ENCODE peak calls at places on chromosomes 5 and 9, in nine cellular contexts. One of them, this sample, is unnamed.

GRCh38 chr9:119951090-119951489 is 581.9 kb upstream of the BRINP1 start:
- DNase-seq in brain microvascular endothelial cell: no peak
- DNase-seq in neural progenitor cell: no peak
- DNase-seq in heart left ventricle: no peak
- DNase-seq in OCI-LY7: no peak
- DNase-seq in H9: no peak
- DNase-seq in fibroblast of lung: peak
- DNase-seq in upper lobe of right lung: no peak
- DNase-seq in HepG2: no peak
- DNase-seq in this sample: no peak

GRCh38 chr5:96716716-96717115 is 54.5 kb downstream of the CAST start:
- DNase-seq in heart left ventricle: no peak
- DNase-seq in H9: no peak
- DNase-seq in HepG2: no peak
- DNase-seq in brain microvascular endothelial cell: no peak
- DNase-seq in neural progenitor cell: no peak
- DNase-seq in OCI-LY7: no peak
- DNase-seq in upper lobe of right lung: no peak
- DNase-seq in fibroblast of lung: no peak
- DNase-seq in this sample: no peak

GRCh38 chr9:134671341-134672113 is 29.9 kb downstream of the COL5A1 start:
- DNase-seq in heart left ventricle: no peak
- DNase-seq in brain microvascular endothelial cell: peak
- DNase-seq in OCI-LY7: no peak
- DNase-seq in H9: no peak
- DNase-seq in fibroblast of lung: peak
- DNase-seq in upper lobe of right lung: peak
- DNase-seq in neural progenitor cell: no peak
- DNase-seq in HepG2: no peak
- DNase-seq in this sample: no peak

GRCh38 chr5:23507278-23507685 is at the start of gene PRDM9:
- DNase-seq in neural progenitor cell: no peak
- DNase-seq in heart left ventricle: peak
- DNase-seq in fibroblast of lung: peak
- DNase-seq in H9: peak
- DNase-seq in OCI-LY7: no peak
- DNase-seq in HepG2: peak
- DNase-seq in upper lobe of right lung: peak
- DNase-seq in brain microvascular endothelial cell: no peak
- DNase-seq in this sample: no peak

GRCh38 chr5:139709587-139710369 is 61.6 kb downstream of the CXXC5 start:
- DNase-seq in HepG2: no peak
- DNase-seq in OCI-LY7: peak
- DNase-seq in neural progenitor cell: no peak
- DNase-seq in H9: peak
- DNase-seq in upper lobe of right lung: no peak
- DNase-seq in brain microvascular endothelial cell: peak
- DNase-seq in heart left ventricle: peak
- DNase-seq in fibroblast of lung: no peak
- DNase-seq in this sample: no peak

GRCh38 chr5:98514106-98514665 is 259.3 kb upstream of the RGMB start:
- DNase-seq in fibroblast of lung: no peak
- DNase-seq in neural progenitor cell: no peak
- DNase-seq in H9: no peak
- DNase-seq in HepG2: no peak
- DNase-seq in heart left ventricle: no peak
- DNase-seq in OCI-LY7: no peak
- DNase-seq in upper lobe of right lung: no peak
- DNase-seq in brain microvascular endothelial cell: no peak
- DNase-seq in this sample: no peak

GRCh38 chr9:89446440-89447310 is 51.2 kb downstream of the SEMA4D start:
- DNase-seq in neural progenitor cell: no peak
- DNase-seq in HepG2: no peak
- DNase-seq in fibroblast of lung: no peak
- DNase-seq in OCI-LY7: no peak
- DNase-seq in upper lobe of right lung: no peak
- DNase-seq in brain microvascular endothelial cell: no peak
- DNase-seq in H9: no peak
- DNase-seq in heart left ventricle: no peak
- DNase-seq in this sample: no peak

GRCh38 chr5:9774472-9775079 is 144.4 kb upstream of the TAS2R1 start:
- DNase-seq in fibroblast of lung: peak
- DNase-seq in heart left ventricle: no peak
- DNase-seq in neural progenitor cell: peak
- DNase-seq in OCI-LY7: no peak
- DNase-seq in H9: no peak
- DNase-seq in HepG2: peak
- DNase-seq in brain microvascular endothelial cell: peak
- DNase-seq in upper lobe of right lung: no peak
- DNase-seq in this sample: no peak

GRCh38 chr9:136533775-136534157 is 12.1 kb downstream of the NOTCH1 start:
- DNase-seq in H9: no peak
- DNase-seq in heart left ventricle: peak
- DNase-seq in brain microvascular endothelial cell: no peak
- DNase-seq in fibroblast of lung: peak
- DNase-seq in neural progenitor cell: no peak
- DNase-seq in upper lobe of right lung: peak
- DNase-seq in HepG2: no peak
- DNase-seq in OCI-LY7: no peak
- DNase-seq in this sample: peak
- H3K27ac ChIP-seq in H9: no peak
- H3K27ac ChIP-seq in heart left ventricle: peak
- H3K27ac ChIP-seq in brain microvascular endothelial cell: no peak
- H3K27ac ChIP-seq in fibroblast of lung: no peak
- H3K27ac ChIP-seq in neural progenitor cell: no peak
- H3K27ac ChIP-seq in upper lobe of right lung: peak
- H3K27ac ChIP-seq in HepG2: no peak
- H3K27ac ChIP-seq in OCI-LY7: no peak
- H3K27ac ChIP-seq in this sample: peak

GRCh38 chr5:33888582-33888981 is 3.2 kb downstream of the ADAMTS12 start:
- DNase-seq in HepG2: no peak
- DNase-seq in heart left ventricle: no peak
- DNase-seq in OCI-LY7: no peak
- DNase-seq in fibroblast of lung: peak
- DNase-seq in H9: no peak
- DNase-seq in brain microvascular endothelial cell: no peak
- DNase-seq in upper lobe of right lung: no peak
- DNase-seq in neural progenitor cell: no peak
- DNase-seq in this sample: no peak

GRCh38 chr5:33891731-33892418 is at the start of gene ADAMTS12:
- DNase-seq in OCI-LY7: no peak
- DNase-seq in HepG2: no peak
- DNase-seq in fibroblast of lung: peak
- DNase-seq in H9: peak
- DNase-seq in upper lobe of right lung: peak
- DNase-seq in heart left ventricle: peak
- DNase-seq in brain microvascular endothelial cell: peak
- DNase-seq in neural progenitor cell: peak
- DNase-seq in this sample: peak

GRCh38 chr5:33892419-33893151 is 795 bp upstream of the ADAMTS12 start:
- DNase-seq in HepG2: peak
- DNase-seq in neural progenitor cell: peak
- DNase-seq in OCI-LY7: no peak
- DNase-seq in fibroblast of lung: peak
- DNase-seq in H9: peak
- DNase-seq in heart left ventricle: no peak
- DNase-seq in upper lobe of right lung: no peak
- DNase-seq in brain microvascular endothelial cell: peak
- DNase-seq in this sample: no peak

GRCh38 chr5:33890147-33890546 is 1.6 kb downstream of the ADAMTS12 start:
- DNase-seq in neural progenitor cell: peak
- DNase-seq in H9: no peak
- DNase-seq in fibroblast of lung: peak
- DNase-seq in OCI-LY7: no peak
- DNase-seq in brain microvascular endothelial cell: no peak
- DNase-seq in HepG2: peak
- DNase-seq in heart left ventricle: no peak
- DNase-seq in upper lobe of right lung: no peak
- DNase-seq in this sample: no peak

DNA sequence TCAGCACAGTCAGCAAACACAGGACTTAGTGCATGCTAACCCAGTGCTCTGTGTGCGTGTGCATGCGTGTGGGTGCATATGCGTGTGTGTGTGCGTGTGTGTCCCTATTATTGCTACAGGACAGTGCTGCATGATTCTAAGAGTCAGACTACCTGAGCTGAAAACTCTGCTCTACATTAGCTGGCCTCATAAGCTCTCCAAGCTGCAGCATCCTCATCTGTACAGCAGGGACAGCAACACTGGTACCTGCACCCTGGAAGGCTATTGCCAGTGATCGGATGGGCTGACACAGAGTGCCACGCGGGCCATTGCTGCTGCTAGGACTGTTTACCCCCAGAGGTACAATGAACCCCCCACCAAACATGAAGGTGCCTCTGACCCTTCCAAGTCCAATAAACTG is 1.2 kb downstream of the ADAMTS12 start:
- DNase-seq in neural progenitor cell: peak
- DNase-seq in fibroblast of lung: peak
- DNase-seq in H9: peak
- DNase-seq in upper lobe of right lung: no peak
- DNase-seq in OCI-LY7: no peak
- DNase-seq in heart left ventricle: no peak
- DNase-seq in brain microvascular endothelial cell: peak
- DNase-seq in HepG2: no peak
- DNase-seq in this sample: no peak
- TF ChIP-seq CTCF in neural progenitor cell: no peak
- TF ChIP-seq CTCF in fibroblast of lung: peak
- TF ChIP-seq CTCF in H9: peak
- TF ChIP-seq CTCF in upper lobe of right lung: no peak
- TF ChIP-seq CTCF in OCI-LY7: no peak
- TF ChIP-seq CTCF in heart left ventricle: no peak
- TF ChIP-seq CTCF in brain microvascular endothelial cell: peak
- TF ChIP-seq CTCF in HepG2: no peak
- TF ChIP-seq CTCF in this sample: no peak

GRCh38 chr9:14030350-14030823 is 283.6 kb downstream of the NFIB start:
- DNase-seq in HepG2: no peak
- DNase-seq in upper lobe of right lung: no peak
- DNase-seq in OCI-LY7: no peak
- DNase-seq in fibroblast of lung: peak
- DNase-seq in brain microvascular endothelial cell: peak
- DNase-seq in neural progenitor cell: no peak
- DNase-seq in heart left ventricle: no peak
- DNase-seq in H9: no peak
- DNase-seq in this sample: peak

GRCh38 chr9:14029811-14030210 is 284.1 kb downstream of the NFIB start:
- DNase-seq in OCI-LY7: no peak
- DNase-seq in neural progenitor cell: no peak
- DNase-seq in HepG2: no peak
- DNase-seq in fibroblast of lung: no peak
- DNase-seq in upper lobe of right lung: no peak
- DNase-seq in H9: no peak
- DNase-seq in brain microvascular endothelial cell: no peak
- DNase-seq in heart left ventricle: no peak
- DNase-seq in this sample: no peak

GRCh38 chr9:14031015-14031414 is 282.9 kb downstream of the NFIB start:
- DNase-seq in HepG2: no peak
- DNase-seq in OCI-LY7: no peak
- DNase-seq in neural progenitor cell: peak
- DNase-seq in heart left ventricle: peak
- DNase-seq in upper lobe of right lung: no peak
- DNase-seq in fibroblast of lung: peak
- DNase-seq in H9: peak
- DNase-seq in brain microvascular endothelial cell: peak
- DNase-seq in this sample: no peak

GRCh38 chr9:14025741-14026140 is 288.2 kb downstream of the NFIB start:
- DNase-seq in heart left ventricle: no peak
- DNase-seq in upper lobe of right lung: no peak
- DNase-seq in HepG2: no peak
- DNase-seq in OCI-LY7: no peak
- DNase-seq in neural progenitor cell: no peak
- DNase-seq in fibroblast of lung: no peak
- DNase-seq in brain microvascular endothelial cell: no peak
- DNase-seq in H9: no peak
- DNase-seq in this sample: no peak

DNA sequence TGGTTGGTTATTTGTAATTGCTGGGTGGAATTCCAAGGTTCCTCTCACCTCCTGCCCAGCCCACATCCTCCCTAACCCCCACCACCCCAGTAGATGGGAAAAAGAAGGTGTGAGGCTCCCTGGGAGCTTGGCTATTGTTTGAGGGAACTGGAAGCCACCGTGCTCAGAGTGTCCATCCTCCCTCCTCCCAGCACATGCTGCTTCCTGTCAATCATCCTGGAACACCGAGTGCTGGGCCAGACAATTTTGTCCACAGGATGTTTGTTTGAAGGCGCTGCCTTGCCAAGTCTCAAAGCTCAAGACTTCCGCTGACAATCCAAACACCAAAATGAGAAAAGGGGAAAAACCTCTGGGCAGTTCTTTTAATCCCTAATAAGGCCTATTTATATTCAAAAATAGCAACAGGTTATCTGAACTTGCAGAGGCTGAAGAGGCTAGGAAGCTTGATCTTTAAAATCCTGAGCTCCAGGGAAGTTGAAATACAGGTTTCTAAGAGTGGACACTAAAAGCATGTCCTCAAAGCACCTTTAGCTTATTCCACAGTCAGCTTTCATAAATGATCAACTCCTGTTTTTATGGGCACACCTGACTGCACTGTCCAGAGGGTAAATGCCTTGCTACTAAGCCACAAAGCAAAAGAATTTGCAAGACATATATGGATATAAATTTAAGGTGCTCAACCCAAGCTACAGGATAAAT is 286.7 kb downstream of the NFIB start:
- DNase-seq in H9: no peak
- DNase-seq in heart left ventricle: peak
- DNase-seq in fibroblast of lung: no peak
- DNase-seq in neural progenitor cell: no peak
- DNase-seq in OCI-LY7: no peak
- DNase-seq in HepG2: no peak
- DNase-seq in upper lobe of right lung: peak
- DNase-seq in brain microvascular endothelial cell: no peak
- DNase-seq in this sample: no peak
- H3K27ac ChIP-seq in H9: no peak
- H3K27ac ChIP-seq in heart left ventricle: peak
- H3K27ac ChIP-seq in fibroblast of lung: no peak
- H3K27ac ChIP-seq in neural progenitor cell: no peak
- H3K27ac ChIP-seq in OCI-LY7: no peak
- H3K27ac ChIP-seq in HepG2: no peak
- H3K27ac ChIP-seq in upper lobe of right lung: peak
- H3K27ac ChIP-seq in brain microvascular endothelial cell: no peak
- H3K27ac ChIP-seq in this sample: no peak

DNA sequence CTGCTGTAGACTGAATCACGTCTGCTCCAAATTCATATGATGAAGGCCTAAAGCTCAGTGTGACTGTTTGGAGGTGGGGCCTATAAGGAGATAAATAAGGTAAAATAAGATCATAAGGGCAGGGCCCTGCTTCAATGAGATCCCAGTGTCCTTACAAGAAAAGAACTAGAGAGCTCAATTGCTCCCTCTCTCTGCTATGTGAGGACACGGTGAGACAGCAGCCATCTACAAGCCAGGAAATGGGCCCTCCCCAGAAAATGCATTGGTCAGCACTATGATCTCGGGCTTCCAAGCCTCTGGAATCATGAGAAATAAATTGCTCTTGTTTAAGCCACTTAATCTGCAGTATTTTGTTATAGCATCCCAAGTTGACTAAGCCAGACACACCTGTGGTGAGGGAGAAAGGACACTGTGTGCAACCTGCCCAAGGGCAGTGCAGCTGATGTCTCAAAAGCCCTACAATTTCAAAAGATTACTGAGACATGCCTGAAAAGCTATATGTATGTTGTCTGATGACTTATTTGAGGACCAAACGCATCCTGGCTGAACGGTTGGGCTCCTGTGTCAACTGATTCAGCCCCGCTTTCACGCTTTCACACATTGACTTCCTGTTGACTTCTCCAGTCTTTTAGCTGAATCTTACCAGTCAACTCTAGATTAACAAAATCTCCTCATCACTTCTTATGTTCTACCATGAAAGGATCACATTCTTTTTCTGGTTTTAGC is 13.2 kb downstream of the GZMK start:
- DNase-seq in HepG2: no peak
- DNase-seq in OCI-LY7: peak
- DNase-seq in H9: peak
- DNase-seq in brain microvascular endothelial cell: no peak
- DNase-seq in upper lobe of right lung: no peak
- DNase-seq in fibroblast of lung: peak
- DNase-seq in heart left ventricle: no peak
- DNase-seq in neural progenitor cell: peak
- DNase-seq in this sample: no peak
- TF ChIP-seq CTCF in HepG2: no peak
- TF ChIP-seq CTCF in OCI-LY7: no peak
- TF ChIP-seq CTCF in H9: peak
- TF ChIP-seq CTCF in brain microvascular endothelial cell: peak
- TF ChIP-seq CTCF in upper lobe of right lung: no peak
- TF ChIP-seq CTCF in fibroblast of lung: no peak
- TF ChIP-seq CTCF in heart left ventricle: no peak
- TF ChIP-seq CTCF in neural progenitor cell: peak
- TF ChIP-seq CTCF in this sample: no peak